ENCODE peak calls at places on chromosomes 13 and 19, in eight cellular contexts. G, Y, V, K, H, I, S and P are unnamed samples.

GRCh38 chr19:45881909-45882528 is 3.9 kb downstream of the IRF2BP1 start:
- DNase-seq in G (no peak), Y (no peak), V (no peak), K (no peak), H (peak), I (no peak), S (no peak), P (no peak)

GRCh38 chr19:50516859-50517703 is 3.4 kb upstream of the ASPDH start:
- DNase-seq in G (no peak), Y (no peak), V (no peak), K (no peak), H (peak), I (no peak), S (no peak), P (no peak)

GRCh38 chr19:57239982-57240310 is 486 bp upstream of the ZNF805 start:
- DNase-seq in G (no peak), Y (no peak), V (no peak), K (no peak), H (no peak), I (no peak), S (no peak), P (no peak)

GRCh38 chr19:55479045-55479444 is 2.6 kb downstream of the ZNF628 start:
- DNase-seq in G (no peak), Y (no peak), V (no peak), K (no peak), H (no peak), I (no peak), S (no peak), P (no peak)

GRCh38 chr13:19726611-19727010 is 56.1 kb downstream of the PSPC1 start:
- DNase-seq in G (no peak), Y (no peak), V (no peak), K (no peak), H (no peak), I (no peak), S (no peak), P (no peak)

GRCh38 chr13:100798739-100799361 is 124.3 kb upstream of the TMTC4 start:
- DNase-seq in G (no peak), Y (no peak), V (no peak), K (no peak), H (no peak), I (no peak), S (no peak), P (no peak)

GRCh38 chr13:76379341-76380105 is 506.7 kb downstream of the KCTD12 start:
- DNase-seq in G (no peak), Y (no peak), V (no peak), K (no peak), H (no peak), I (no peak), S (no peak), P (no peak)

GRCh38 chr13:110134801-110135200 is 172.2 kb downstream of the COL4A1 start:
- DNase-seq in G (no peak), Y (no peak), V (no peak), K (no peak), H (peak), I (no peak), S (no peak), P (no peak)

GRCh38 chr13:44763604-44764311 is 187.6 kb upstream of the TSC22D1 start:
- DNase-seq in G (no peak), Y (no peak), V (no peak), K (no peak), H (no peak), I (no peak), S (no peak), P (no peak)

GRCh38 chr19:49546825-49547565 is 19.2 kb downstream of the RCN3 start:
- DNase-seq in G (no peak), Y (no peak), V (no peak), K (peak), H (peak), I (no peak), S (peak), P (peak)

GRCh38 chr19:34096020-34096915 is 76.0 kb upstream of the LSM14A start:
- DNase-seq in G (no peak), Y (no peak), V (no peak), K (peak), H (peak), I (peak), S (no peak), P (no peak)

GRCh38 chr19:11924886-11925583 is at the start of gene ZNF700:
- DNase-seq in G (peak), Y (peak), V (peak), K (peak), H (peak), I (peak), S (peak), P (peak)

GRCh38 chr13:107034236-107034635 is 466.3 kb upstream of the ARGLU1 start:
- DNase-seq in G (no peak), Y (no peak), V (no peak), K (no peak), H (no peak), I (no peak), S (no peak), P (no peak)

GRCh38 chr19:49682274-49682673 is 5.2 kb downstream of the PRMT1 start:
- DNase-seq in G (no peak), Y (no peak), V (no peak), K (no peak), H (no peak), I (no peak), S (no peak), P (no peak)

GRCh38 chr19:33171222-33171795 is 22.8 kb upstream of the LRP3 start:
- DNase-seq in G (no peak), Y (no peak), V (no peak), K (no peak), H (no peak), I (no peak), S (no peak), P (no peak)

GRCh38 chr19:47247308-47247990 is 8.9 kb upstream of the CCDC9 start:
- DNase-seq in G (peak), Y (peak), V (no peak), K (peak), H (peak), I (no peak), S (no peak), P (peak)